ENCODE peak calls at places on chromosomes 1 and 21, in eight cellular contexts. L, G, U, P, T, N, O and F are unnamed samples.

GRCh38 chr1:56146449-56146848 is 432.9 kb downstream of the PLPP3 start:
- DNase-seq in L (no peak), G (peak; percentile 61), U (no peak), P (no peak), T (no peak), N (no peak), O (no peak), F (no peak)

GRCh38 chr1:157110003-157110402 is 10.4 kb upstream of the ETV3L start:
- DNase-seq in L (no peak), G (no peak), U (no peak), P (no peak), T (peak; percentile 54), N (peak; percentile 18), O (no peak), F (no peak)

GRCh38 chr1:163171826-163172225 is 30.9 kb downstream of the RGS5 start:
- DNase-seq in L (no peak), G (peak; percentile 42), U (peak; percentile 34), P (no peak), T (no peak), N (no peak), O (no peak), F (no peak)

GRCh38 chr1:117683571-117684285 is 77.9 kb downstream of the TENT5C start:
- DNase-seq in L (no peak), G (peak; percentile 10), U (no peak), P (no peak), T (no peak), N (no peak), O (no peak), F (no peak)

GRCh38 chr1:192809286-192810252 is 730 bp downstream of the RGS2 start:
- DNase-seq in L (peak; percentile 46), G (peak; percentile 71), U (peak; percentile 68), P (no peak), T (no peak), N (peak; percentile 85), O (peak; percentile 36), F (no peak)

GRCh38 chr21:30936207-30936606 is 54.8 kb upstream of the KRTAP11-1 start:
- DNase-seq in L (no peak), G (no peak), U (no peak), P (no peak), T (no peak), N (no peak), O (no peak), F (no peak)

GRCh38 chr1:223421025-223421424 is 27.8 kb downstream of the CCDC185 start:
- DNase-seq in L (no peak), G (no peak), U (no peak), P (no peak), T (no peak), N (no peak), O (no peak), F (no peak)

GRCh38 chr21:46437511-46437910 is 21.2 kb upstream of the DIP2A start:
- DNase-seq in L (no peak), G (no peak), U (no peak), P (no peak), T (no peak), N (peak; percentile 51), O (no peak), F (no peak)

GRCh38 chr1:110548381-110548780 is 29.4 kb upstream of the KCNA10 start:
- DNase-seq in L (no peak), G (peak; percentile 50), U (peak; percentile 27), P (no peak), T (no peak), N (no peak), O (no peak), F (no peak)

GRCh38 chr1:15799928-15800835 is 7.3 kb downstream of the UQCRHL start:
- DNase-seq in L (peak; percentile 92), G (peak; percentile 40), U (no peak), P (peak; percentile 52), T (peak; percentile 76), N (no peak), O (peak; percentile 74), F (peak; percentile 91)
- H3K4me3 ChIP-seq in L (no peak overlapping the region), G (no peak overlapping the region), U (no peak overlapping the region), P (no peak overlapping the region), T (no peak overlapping the region), N (no peak overlapping the region), O (no peak overlapping the region), F (peak overlapping the region; percentile 9)

GRCh38 chr1:161486806-161487482 is 18.3 kb upstream of the FCGR2A start:
- DNase-seq in L (peak; percentile 19), G (peak; percentile 84), U (peak; percentile 83), P (peak; percentile 62), T (no peak), N (no peak), O (no peak), F (peak; percentile 37)

GRCh38 chr1:161481624-161482392 is 23.4 kb upstream of the FCGR2A start:
- DNase-seq in L (no peak), G (no peak), U (no peak), P (no peak), T (no peak), N (no peak), O (no peak), F (no peak)

GRCh38 chr1:161483361-161483760 is 21.9 kb upstream of the FCGR2A start:
- DNase-seq in L (no peak), G (no peak), U (no peak), P (no peak), T (no peak), N (no peak), O (no peak), F (no peak)

GRCh38 chr1:161482610-161483009 is 22.6 kb upstream of the FCGR2A start:
- DNase-seq in L (no peak), G (no peak), U (no peak), P (no peak), T (no peak), N (no peak), O (no peak), F (no peak)

DNA sequence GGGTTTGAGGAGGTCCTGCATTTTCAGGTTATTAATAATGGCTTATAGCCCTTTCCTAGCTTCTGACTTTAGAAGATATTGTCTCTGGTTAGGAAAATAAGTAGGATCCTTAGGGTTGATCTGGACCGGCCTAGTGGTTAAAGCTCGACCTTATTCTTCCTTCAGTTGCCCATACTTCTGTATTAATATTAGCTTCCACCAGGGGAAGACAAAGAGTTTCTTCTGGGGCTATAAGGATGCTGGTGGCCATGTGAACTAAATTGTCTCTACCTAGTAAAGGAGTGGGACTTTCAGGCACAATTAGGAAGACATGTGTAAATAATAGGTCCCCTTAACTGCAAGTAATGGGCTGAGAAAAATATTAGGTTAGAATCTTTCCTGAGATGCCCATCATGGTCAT is 20.6 kb upstream of the FCGR2A start:
- DNase-seq in L (no peak), G (peak; percentile 33), U (no peak), P (no peak), T (no peak), N (no peak), O (no peak), F (no peak)
- TF ChIP-seq CTCF in L (no peak), G (peak; percentile 57), U (peak; percentile 50), P (peak; percentile 41), T (peak; percentile 32), N (no peak), O (no peak), F (peak; percentile 42)

GRCh38 chr1:6180215-6180577 is at the start of gene CHD5:
- DNase-seq in L (no peak), G (no peak), U (peak; percentile 50), P (no peak), T (no peak), N (no peak), O (no peak), F (no peak)
- H3K4me3 ChIP-seq in L (peak within 1 kb of the TSS; percentile 10), G (peak within 1 kb of the TSS; percentile 5), U (peak within 1 kb of the TSS; percentile 37), P (no peak within 1 kb of the TSS), T (no peak within 1 kb of the TSS), N (no peak within 1 kb of the TSS), O (no peak within 1 kb of the TSS), F (no peak within 1 kb of the TSS)

DNA sequence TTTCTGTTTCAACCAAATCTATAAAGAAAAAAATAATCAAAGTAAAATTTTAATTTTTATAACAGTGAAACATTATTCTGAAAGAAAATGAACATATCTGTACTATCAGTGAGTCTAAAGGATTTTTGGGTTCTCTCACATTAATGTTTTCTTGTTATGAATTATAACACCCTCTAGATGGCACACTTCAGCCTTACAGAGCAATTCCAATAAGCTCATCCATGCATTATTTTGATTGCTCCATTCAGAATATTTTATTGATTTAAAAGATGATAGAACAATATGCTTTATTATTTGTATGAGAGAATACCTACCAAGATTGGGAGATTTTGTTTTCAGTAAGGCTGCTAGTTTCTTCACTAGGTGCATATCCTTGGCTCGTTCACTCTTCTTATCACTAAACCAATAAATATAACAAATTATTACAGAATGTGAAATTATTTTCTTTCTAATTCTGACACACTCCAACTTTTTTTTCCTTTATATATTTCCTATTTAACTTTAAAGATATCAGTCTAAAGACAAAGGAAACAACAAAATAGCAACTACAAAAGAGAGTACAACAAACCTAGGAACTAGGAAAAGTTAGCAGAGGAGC is 82.4 kb downstream of the RAB3GAP2 start:
- DNase-seq in L (no peak), G (peak; percentile 67), U (peak; percentile 53), P (peak; percentile 4), T (no peak), N (no peak), O (no peak), F (no peak)
- TF ChIP-seq CTCF in L (peak; percentile 23), G (peak; percentile 54), U (peak; percentile 64), P (peak; percentile 24), T (peak; percentile 47), N (no peak), O (no peak), F (peak; percentile 60)

DNA sequence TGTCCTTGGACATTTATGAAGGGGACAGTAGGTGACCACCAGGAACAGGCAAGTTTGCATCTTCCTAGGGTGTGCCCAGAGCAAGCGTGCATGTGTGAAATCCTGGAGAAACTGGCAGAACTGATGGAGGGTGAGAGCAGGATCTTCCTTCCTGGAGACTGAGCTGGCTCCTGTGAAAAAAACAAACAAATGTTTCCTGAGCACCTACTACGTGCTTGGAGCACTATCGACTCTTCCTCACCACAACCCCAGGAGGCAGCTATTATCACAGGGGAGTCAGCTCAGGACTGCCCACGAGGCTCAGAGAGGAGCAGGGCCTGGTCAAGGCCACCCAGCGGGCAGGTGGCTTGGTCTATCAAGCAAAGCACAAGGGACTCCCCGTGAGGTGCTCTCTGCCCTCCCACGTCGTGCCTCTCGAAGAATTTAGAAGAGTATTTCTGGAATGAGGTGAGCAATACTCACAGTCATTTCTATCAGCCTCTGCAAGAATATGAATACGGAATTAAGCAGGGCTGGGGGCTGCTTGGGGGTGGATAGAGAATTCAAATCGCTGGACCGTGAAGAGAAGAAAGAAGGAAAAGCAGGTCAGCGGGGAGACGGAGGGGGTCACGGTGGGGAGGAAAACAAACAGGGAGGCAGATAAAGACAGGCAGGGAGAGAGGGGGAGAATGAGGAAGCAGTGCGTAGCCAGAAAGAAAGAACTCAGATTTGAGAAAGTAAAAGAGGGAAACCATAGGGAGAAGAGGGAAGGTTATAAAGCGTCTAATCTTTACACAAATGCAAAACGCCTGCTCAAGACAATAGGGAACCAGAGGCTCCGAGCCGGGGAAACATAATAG is 1.8 kb upstream of the EDN2 start:
- DNase-seq in L (no peak), G (peak; percentile 72), U (no peak), P (no peak), T (no peak), N (peak; percentile 55), O (no peak), F (peak; percentile 86)
- H3K4me3 ChIP-seq in L (no peak overlapping the region), G (no peak overlapping the region), U (no peak overlapping the region), P (no peak overlapping the region), T (no peak overlapping the region), N (no peak overlapping the region), O (no peak overlapping the region), F (no peak overlapping the region)